ENCODE peak calls at places on chromosomes 5 and 9, in six cellular contexts. D, K, M, E, G and A are unnamed samples.

GRCh38 chr9:127783111-127783621 is 2.7 kb upstream of the CDK9 start:
- DNase-seq in D (peak; percentile 48), K (no peak), M (no peak), E (no peak), G (no peak), A (peak; percentile 68)

GRCh38 chr9:107280543-107280942 is 2.5 kb upstream of the RAD23B start:
- DNase-seq in D (no peak), K (no peak), M (peak; percentile 76), E (no peak), G (no peak), A (no peak)

GRCh38 chr9:5499889-5500398 is 10.4 kb upstream of the PDCD1LG2 start:
- DNase-seq in D (no peak), K (no peak), M (no peak), E (peak; percentile 56), G (no peak), A (no peak)

GRCh38 chr5:59287884-59288283 is 605.6 kb downstream of the PDE4D start:
- DNase-seq in D (no peak), K (no peak), M (peak; percentile 62), E (no peak), G (no peak), A (no peak)

GRCh38 chr9:6218099-6218502 is 2.5 kb downstream of the IL33 start:
- DNase-seq in D (no peak), K (no peak), M (no peak), E (peak; percentile 98), G (no peak), A (no peak)

GRCh38 chr5:133113331-133114061 is 61.7 kb downstream of the HSPA4 start:
- DNase-seq in D (no peak), K (no peak), M (peak; percentile 26), E (peak; percentile 44), G (no peak), A (no peak)

GRCh38 chr9:91421022-91421765 is 2.4 kb downstream of the NFIL3 start:
- DNase-seq in D (peak; percentile 58), K (peak; percentile 69), M (no peak), E (peak; percentile 62), G (no peak), A (peak; percentile 67)

GRCh38 chr5:168798065-168799023 is 219.2 kb upstream of the PANK3 start:
- DNase-seq in D (no peak), K (no peak), M (no peak), E (no peak), G (no peak), A (no peak)

GRCh38 chr5:14447958-14448881 is 133.4 kb upstream of the OTULINL start:
- DNase-seq in D (peak; percentile 54), K (peak; percentile 61), M (no peak), E (peak; percentile 93), G (no peak), A (peak; percentile 62)

GRCh38 chr9:126028746-126029145 is 281.6 kb downstream of the PBX3 start:
- DNase-seq in D (no peak), K (no peak), M (no peak), E (no peak), G (no peak), A (no peak)

GRCh38 chr5:31096238-31096865 is 97.1 kb upstream of the CDH6 start:
- DNase-seq in D (no peak), K (no peak), M (no peak), E (peak; percentile 95), G (no peak), A (no peak)

GRCh38 chr5:130227699-130228098 is 323.4 kb downstream of the CHSY3 start:
- DNase-seq in D (no peak), K (no peak), M (no peak), E (no peak), G (no peak), A (no peak)

GRCh38 chr5:138647794-138648193 is 72.6 kb upstream of the HSPA9 start:
- DNase-seq in D (no peak), K (no peak), M (no peak), E (no peak), G (no peak), A (no peak)

GRCh38 chr5:16888694-16889124 is 47.4 kb downstream of the MYO10 start:
- DNase-seq in D (no peak), K (no peak), M (peak; percentile 62), E (peak; percentile 74), G (no peak), A (no peak)

GRCh38 chr5:138952962-138953361 is 77.8 kb upstream of the LRRTM2 start:
- DNase-seq in D (peak; percentile 47), K (no peak), M (no peak), E (no peak), G (no peak), A (no peak)

GRCh38 chr9:99158629-99159028 is 53.7 kb downstream of the TGFBR1 start:
- DNase-seq in D (no peak), K (no peak), M (no peak), E (no peak), G (no peak), A (no peak)

GRCh38 chr9:14321517-14322125 is 7.7 kb upstream of the NFIB start:
- DNase-seq in D (no peak), K (no peak), M (no peak), E (peak; percentile 70), G (no peak), A (no peak)

GRCh38 chr5:32916648-32917047 is 205.5 kb downstream of the NPR3 start:
- DNase-seq in D (peak; percentile 27), K (peak; percentile 50), M (no peak), E (peak; percentile 59), G (no peak), A (no peak)

GRCh38 chr5:65327582-65327981 is 154.1 kb downstream of the ADAMTS6 start:
- DNase-seq in D (no peak), K (no peak), M (peak; percentile 24), E (peak; percentile 91), G (no peak), A (no peak)

GRCh38 chr5:96741911-96742310 is 65.8 kb downstream of the ERAP1 start:
- DNase-seq in D (peak; percentile 51), K (no peak), M (no peak), E (peak; percentile 44), G (no peak), A (no peak)

GRCh38 chr9:4306066-4306787 is 6.4 kb upstream of the GLIS3 start:
- DNase-seq in D (no peak), K (no peak), M (no peak), E (peak; percentile 74), G (no peak), A (no peak)

GRCh38 chr9:134552349-134552990 is 89.1 kb upstream of the COL5A1 start:
- DNase-seq in D (peak; percentile 18), K (no peak), M (no peak), E (no peak), G (no peak), A (no peak)

GRCh38 chr9:134550584-134550983 is 91.0 kb upstream of the COL5A1 start:
- DNase-seq in D (peak; percentile 14), K (no peak), M (no peak), E (no peak), G (no peak), A (no peak)

GRCh38 chr9:134553061-134553891 is 88.3 kb upstream of the COL5A1 start:
- DNase-seq in D (peak; percentile 27), K (no peak), M (no peak), E (no peak), G (no peak), A (no peak)

GRCh38 chr9:134551176-134551575 is 90.4 kb upstream of the COL5A1 start:
- DNase-seq in D (peak; percentile 14), K (no peak), M (no peak), E (no peak), G (no peak), A (no peak)

GRCh38 chr9:134551657-134552348 is 89.8 kb upstream of the COL5A1 start:
- DNase-seq in D (peak; percentile 37), K (no peak), M (peak; percentile 63), E (peak; percentile 86), G (no peak), A (no peak)
- TF ChIP-seq CTCF in D (no peak), K (no peak), M (no peak), E (no peak), G (no peak), A (no peak)

DNA sequence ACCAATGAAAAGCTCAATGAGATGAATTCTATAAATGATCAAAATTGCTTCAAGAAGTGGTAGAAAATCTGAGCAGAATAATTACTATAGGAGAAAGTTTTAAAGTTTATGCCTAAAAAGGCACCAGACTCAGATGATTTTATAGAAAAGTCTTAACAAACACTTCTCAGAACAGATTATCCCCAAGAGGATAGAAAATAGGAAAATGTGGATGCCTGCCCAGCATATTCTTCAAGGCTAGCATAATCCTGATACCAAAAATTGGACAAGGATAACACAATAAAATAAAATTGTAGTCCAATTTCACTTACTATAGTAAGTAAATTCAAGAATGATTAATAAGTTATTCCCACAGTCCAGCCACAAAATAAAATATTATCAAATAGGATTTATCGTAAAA is 397.0 kb downstream of the NR2F1-AS1 start:
- DNase-seq in D (no peak), K (no peak), M (no peak), E (peak; percentile 77), G (no peak), A (no peak)
- TF ChIP-seq CTCF in D (no peak), K (no peak), M (no peak), E (no peak), G (no peak), A (no peak)

DNA sequence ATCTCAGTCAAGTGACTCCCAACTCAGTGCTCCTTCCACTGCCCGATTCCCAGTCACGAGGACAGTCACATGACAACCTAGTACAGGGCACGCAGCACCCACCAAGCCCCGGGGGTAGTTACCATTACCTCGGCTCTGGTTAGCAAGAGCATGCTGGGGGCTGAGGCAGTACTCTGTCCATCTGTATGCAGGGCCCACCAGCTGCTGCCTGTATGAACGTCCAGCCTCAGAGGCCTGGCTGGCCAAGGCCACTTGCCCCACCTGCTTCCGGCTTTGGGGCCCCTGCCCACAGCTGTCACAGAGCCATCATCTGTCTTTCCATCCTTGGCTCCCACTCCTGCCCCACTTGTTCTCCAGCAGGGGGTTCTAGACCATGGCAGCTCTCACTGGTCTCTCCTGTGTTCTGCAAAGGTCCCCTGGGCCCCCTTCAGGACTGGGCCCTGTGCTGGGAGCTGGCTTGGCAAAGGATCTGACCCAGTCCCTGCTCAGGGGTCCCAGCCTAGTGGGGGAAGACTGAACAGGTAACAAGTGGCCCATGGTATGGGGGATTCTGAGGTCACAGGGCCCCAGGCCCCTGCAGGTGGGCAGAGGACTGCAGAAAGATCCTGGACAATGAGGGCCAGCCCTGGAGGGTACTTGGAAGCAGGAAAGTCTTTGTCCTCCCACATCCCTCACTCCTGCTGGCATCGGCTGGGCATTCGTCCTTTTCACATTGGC is 3.3 kb downstream of the RPL35 start:
- DNase-seq in D (no peak), K (no peak), M (no peak), E (no peak), G (no peak), A (no peak)
- TF ChIP-seq CTCF in D (no peak), K (no peak), M (peak; percentile 20), E (no peak), G (peak; percentile 18), A (no peak)

DNA sequence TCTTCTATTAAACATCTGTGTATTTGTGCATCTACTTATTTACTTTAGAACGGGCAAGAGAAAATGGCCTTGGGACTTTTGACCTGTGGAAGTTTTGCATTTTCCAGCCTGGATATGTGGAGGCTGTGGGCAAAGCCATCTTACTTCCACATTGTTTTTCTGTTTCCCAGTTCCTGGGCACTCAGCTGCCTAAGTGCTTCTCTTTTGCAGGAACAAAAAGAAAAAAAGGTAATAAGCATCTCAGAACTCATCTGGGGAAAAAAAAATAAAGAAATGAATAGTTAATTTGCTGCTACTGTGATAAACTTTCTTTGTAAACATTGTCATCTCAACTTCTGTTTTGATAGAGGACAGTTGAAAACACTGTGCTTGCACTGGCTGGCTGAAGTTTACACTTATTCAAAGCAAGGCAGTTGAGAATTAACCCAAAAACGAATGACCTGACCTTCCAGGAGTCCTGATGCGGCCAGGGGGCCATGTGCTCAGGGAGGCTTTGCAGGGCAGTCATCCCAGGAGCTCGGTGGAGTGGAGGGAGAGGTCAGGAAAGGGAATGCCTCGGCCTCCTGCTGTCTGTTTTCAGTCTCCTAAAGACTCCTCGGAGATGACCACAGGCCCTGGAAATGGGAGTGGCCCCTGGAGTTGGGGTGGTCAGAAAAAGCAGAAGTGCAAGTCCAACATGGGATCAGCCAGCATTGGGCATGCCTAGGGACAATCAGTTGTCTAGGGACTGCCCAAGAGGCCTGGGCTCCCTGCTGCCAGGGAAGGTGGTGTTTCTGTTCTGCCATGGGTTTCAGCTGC is 75.5 kb downstream of the RAI14 start:
- DNase-seq in D (no peak), K (no peak), M (no peak), E (no peak), G (no peak), A (no peak)
- TF ChIP-seq CTCF in D (no peak), K (no peak), M (no peak), E (no peak), G (no peak), A (no peak)